ENCODE peak calls at places on chromosomes 16 and 17, in five cellular contexts. Y is fibroblast of villous mesenchyme, K is HFF-Myc, A is esophagus squamous epithelium, F is adrenal gland. L is an unnamed sample.

GRCh38 chr17:76238847-76239537 is 1.3 kb downstream of the RNF157 start:
- DNase-seq in Y (no peak), K (no peak), A (no peak), F (no peak), L (no peak)

GRCh38 chr16:10827691-10828341 is 9.2 kb upstream of the TVP23A start:
- DNase-seq in Y (peak; percentile 61), K (peak; percentile 51), A (no peak), F (peak; percentile 71), L (peak; percentile 56)

GRCh38 chr16:54287758-54288591 is 1.4 kb upstream of the IRX3 start:
- DNase-seq in Y (no peak), K (no peak), A (no peak), F (no peak), L (no peak)

GRCh38 chr17:61757168-61757567 is 106.2 kb downstream of the BRIP1 start:
- DNase-seq in Y (no peak), K (no peak), A (no peak), F (no peak), L (no peak)

GRCh38 chr16:55542459-55543082 is 23.9 kb upstream of the CAPNS2 start:
- DNase-seq in Y (peak; percentile 54), K (peak; percentile 32), A (no peak), F (no peak), L (peak; percentile 72)

GRCh38 chr17:40122466-40122943 is 734 bp downstream of the MSL1 start:
- DNase-seq in Y (peak; percentile 52), K (no peak), A (no peak), F (peak; percentile 57), L (peak; percentile 64)

GRCh38 chr16:21611546-21612384 is 12.4 kb downstream of the METTL9 start:
- DNase-seq in Y (peak; percentile 65), K (no peak), A (no peak), F (no peak), L (peak; percentile 51)

GRCh38 chr16:66028505-66029216 is 337.8 kb upstream of the CDH5 start:
- DNase-seq in Y (peak; percentile 80), K (no peak), A (no peak), F (no peak), L (peak; percentile 68)

DNA sequence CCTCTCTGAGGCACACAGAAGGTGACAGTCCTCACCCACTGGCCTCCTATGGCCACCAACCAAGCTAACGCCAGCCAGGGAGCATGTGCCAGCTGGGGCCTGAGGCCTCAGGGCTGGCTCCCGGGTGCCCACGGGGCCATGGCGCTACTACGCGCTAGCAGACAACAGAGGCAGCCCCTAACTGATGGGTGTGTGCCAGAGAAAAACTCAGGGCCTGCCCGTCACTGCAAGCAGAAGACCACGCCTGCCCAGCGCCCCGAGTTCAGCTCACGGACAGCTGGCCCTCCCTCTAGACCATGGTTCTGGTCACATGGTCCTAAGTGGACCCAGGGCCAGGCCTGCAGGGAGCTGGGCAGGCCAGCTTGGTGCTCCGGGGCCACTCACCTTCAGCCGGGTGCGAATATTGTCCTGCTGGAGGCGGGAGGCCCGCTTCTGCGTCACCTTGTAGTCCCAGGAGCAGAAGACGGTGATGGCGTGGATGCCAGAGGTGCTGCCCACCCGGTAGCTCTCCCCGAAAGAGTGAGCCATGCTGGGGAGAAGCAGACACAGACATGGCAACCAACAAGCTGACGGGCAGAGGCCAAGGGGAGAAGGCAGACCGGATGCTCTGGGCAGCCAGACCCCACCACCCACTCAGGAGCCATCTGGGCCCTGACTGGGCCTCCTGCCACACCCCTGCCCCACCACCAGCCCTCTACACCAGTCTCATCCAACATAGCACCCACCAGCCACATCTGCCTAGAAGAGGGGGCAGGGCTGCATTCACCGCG is 6.1 kb downstream of the TMC6 start:
- DNase-seq in Y (no peak), K (no peak), A (no peak), F (no peak), L (no peak)
- H3K4me3 ChIP-seq in Y (no peak overlapping the region), K (no peak overlapping the region), A (no peak overlapping the region), F (no peak overlapping the region), L (no peak overlapping the region)

GRCh38 chr16:50611332-50611934 is 63.2 kb downstream of the NKD1 start:
- DNase-seq in Y (no peak), K (no peak), A (no peak), F (no peak), L (peak; percentile 27)
- TF ChIP-seq CTCF in Y (no peak), K (no peak), A (no peak), F (no peak), L (peak; percentile 22)

GRCh38 chr16:88634141-88634993 is 4.0 kb upstream of the IL17C start:
- DNase-seq in Y (peak; percentile 65), K (no peak), A (no peak), F (no peak), L (peak; percentile 56)
- H3K4me3 ChIP-seq in Y (peak overlapping the region; percentile 58), K (peak overlapping the region; percentile 39), A (peak overlapping the region; percentile 25), F (no peak overlapping the region), L (peak overlapping the region; percentile 56)

GRCh38 chr17:78412403-78412802 is 34.0 kb downstream of the PGS1 start:
- DNase-seq in Y (peak; percentile 56), K (no peak), A (no peak), F (no peak), L (peak; percentile 57)
- TF ChIP-seq CTCF in Y (peak; percentile 54), K (peak; percentile 44), A (peak; percentile 42), F (no peak), L (peak; percentile 74)

GRCh38 chr17:35539659-35540026 is 2.2 kb upstream of the SLFN12L start:
- DNase-seq in Y (no peak), K (no peak), A (no peak), F (no peak), L (no peak)
- H3K4me3 ChIP-seq in Y (no peak overlapping the region), K (no peak overlapping the region), A (no peak overlapping the region), F (no peak overlapping the region), L (no peak overlapping the region)

GRCh38 chr17:34638526-34639260 is 59.3 kb downstream of the TMEM132E start:
- DNase-seq in Y (no peak), K (no peak), A (no peak), F (no peak), L (no peak)
- TF ChIP-seq CTCF in Y (no peak), K (no peak), A (no peak), F (no peak), L (no peak)

GRCh38 chr16:49699718-49700117 is 156.2 kb downstream of the ZNF423 start:
- DNase-seq in Y (no peak), K (no peak), A (no peak), F (no peak), L (no peak)

GRCh38 chr16:49700222-49700927 is 155.5 kb downstream of the ZNF423 start:
- DNase-seq in Y (no peak), K (no peak), A (no peak), F (no peak), L (peak; percentile 13)

GRCh38 chr16:49700928-49701685 is 154.8 kb downstream of the ZNF423 start:
- DNase-seq in Y (no peak), K (no peak), A (no peak), F (no peak), L (peak; percentile 49)

GRCh38 chr16:49703494-49703893 is 152.4 kb downstream of the ZNF423 start:
- DNase-seq in Y (no peak), K (no peak), A (no peak), F (no peak), L (no peak)

GRCh38 chr16:49701867-49702494 is 153.9 kb downstream of the ZNF423 start:
- DNase-seq in Y (no peak), K (no peak), A (no peak), F (no peak), L (peak; percentile 64)
- H3K4me3 ChIP-seq in Y (no peak overlapping the region), K (no peak overlapping the region), A (no peak overlapping the region), F (no peak overlapping the region), L (no peak overlapping the region)

DNA sequence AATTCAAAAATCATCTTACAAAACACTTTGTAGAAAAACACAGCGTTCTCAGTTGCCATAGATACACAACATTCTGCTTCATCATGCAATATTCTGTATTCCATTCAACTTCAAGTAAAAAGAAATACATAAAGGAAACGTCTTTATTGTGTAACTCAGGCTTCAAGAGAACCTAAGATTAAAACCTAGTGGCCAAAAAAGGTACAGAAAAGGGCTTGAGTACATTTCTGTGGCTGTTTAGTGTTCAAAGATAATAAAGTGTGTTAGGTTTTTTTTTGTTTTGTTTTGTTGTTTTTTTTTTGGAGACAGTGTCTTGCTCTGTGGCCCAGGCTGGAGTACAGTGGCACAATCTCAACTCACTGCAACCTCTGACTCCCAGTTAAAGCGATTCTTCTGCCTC is 250.4 kb downstream of the CEP112 start:
- DNase-seq in Y (no peak), K (no peak), A (no peak), F (no peak), L (no peak)
- TF ChIP-seq CTCF in Y (no peak), K (no peak), A (no peak), F (no peak), L (no peak)

GRCh38 chr17:29707212-29707571 is 84.5 kb upstream of the CORO6 start:
- DNase-seq in Y (no peak), K (no peak), A (no peak), F (no peak), L (no peak)

GRCh38 chr17:29710891-29711418 is 88.2 kb upstream of the CORO6 start:
- DNase-seq in Y (peak; percentile 95), K (no peak), A (no peak), F (no peak), L (peak; percentile 58)

GRCh38 chr17:29709861-29710849 is 87.4 kb upstream of the CORO6 start:
- DNase-seq in Y (peak; percentile 67), K (no peak), A (no peak), F (no peak), L (peak; percentile 74)

GRCh38 chr17:29705352-29705751 is 82.6 kb upstream of the CORO6 start:
- DNase-seq in Y (no peak), K (no peak), A (no peak), F (no peak), L (no peak)

GRCh38 chr17:29706045-29706431 is 83.3 kb upstream of the CORO6 start:
- DNase-seq in Y (no peak), K (no peak), A (no peak), F (no peak), L (no peak)
- H3K4me3 ChIP-seq in Y (no peak overlapping the region), K (no peak overlapping the region), A (no peak overlapping the region), F (no peak overlapping the region), L (no peak overlapping the region)